ENCODE peak calls at places on chromosome 2, in seven cellular contexts. M, E, A, L, V, Y and U are unnamed samples.

GRCh38 chr2:70340921-70341765 is 39.3 kb upstream of the FAM136A start:
- DNase-seq in M (peak), E (peak), A (peak), L (no peak), V (peak), Y (no peak), U (peak)

GRCh38 chr2:60818272-60818671 is 62.2 kb downstream of the PAPOLG start:
- DNase-seq in M (peak), E (no peak), A (no peak), L (no peak), V (no peak), Y (no peak), U (no peak)

GRCh38 chr2:220000080-220000479 is 372.6 kb downstream of the SLC4A3 start:
- DNase-seq in M (no peak), E (no peak), A (no peak), L (no peak), V (no peak), Y (no peak), U (no peak)

GRCh38 chr2:8488001-8488738 is 193.7 kb upstream of the ID2 start:
- DNase-seq in M (no peak), E (no peak), A (no peak), L (peak), V (no peak), Y (no peak), U (no peak)

GRCh38 chr2:177338177-177338721 is 54.3 kb upstream of the AGPS start:
- DNase-seq in M (peak), E (peak), A (no peak), L (no peak), V (no peak), Y (no peak), U (no peak)

GRCh38 chr2:43161650-43162542 is 64.5 kb downstream of the ZFP36L2 start:
- DNase-seq in M (peak), E (no peak), A (peak), L (no peak), V (no peak), Y (no peak), U (no peak)

GRCh38 chr2:230932556-230933511 is 7.8 kb upstream of the GPR55 start:
- DNase-seq in M (no peak), E (no peak), A (no peak), L (no peak), V (no peak), Y (no peak), U (no peak)

GRCh38 chr2:234373060-234373459 is 123.8 kb downstream of the ARL4C start:
- DNase-seq in M (no peak), E (no peak), A (no peak), L (no peak), V (no peak), Y (no peak), U (no peak)

GRCh38 chr2:213455316-213456008 is 171.2 kb downstream of the SPAG16 start:
- DNase-seq in M (peak), E (peak), A (no peak), L (no peak), V (no peak), Y (no peak), U (no peak)

GRCh38 chr2:30078521-30078920 is 68.3 kb upstream of the YPEL5 start:
- DNase-seq in M (no peak), E (no peak), A (no peak), L (no peak), V (no peak), Y (no peak), U (no peak)

GRCh38 chr2:9640403-9641104 is 9.8 kb upstream of the YWHAQ start:
- DNase-seq in M (no peak), E (no peak), A (no peak), L (no peak), V (no peak), Y (no peak), U (no peak)

GRCh38 chr2:210309546-210310233 is 5.3 kb downstream of the MYL1 start:
- DNase-seq in M (no peak), E (no peak), A (no peak), L (no peak), V (no peak), Y (no peak), U (no peak)

GRCh38 chr2:236986524-236987330 is 99.0 kb upstream of the COPS8 start:
- DNase-seq in M (no peak), E (no peak), A (no peak), L (no peak), V (no peak), Y (no peak), U (peak)

GRCh38 chr2:207892676-207893402 is 123.1 kb upstream of the FZD5 start:
- DNase-seq in M (no peak), E (no peak), A (no peak), L (no peak), V (no peak), Y (no peak), U (no peak)
- TF ChIP-seq JUND in M (no peak), E (no peak), A (no peak), L (no peak), V (no peak), Y (no peak), U (no peak)

GRCh38 chr2:187993516-187993915 is 298.2 kb upstream of the GULP1 start:
- DNase-seq in M (no peak), E (no peak), A (no peak), L (no peak), V (no peak), Y (no peak), U (no peak)
- TF ChIP-seq JUND in M (no peak), E (no peak), A (no peak), L (no peak), V (no peak), Y (no peak), U (no peak)

GRCh38 chr2:101231937-101232336 is 20.7 kb upstream of the CNOT11 start:
- DNase-seq in M (no peak), E (no peak), A (peak), L (no peak), V (no peak), Y (no peak), U (no peak)

GRCh38 chr2:101232770-101233169 is 19.9 kb upstream of the CNOT11 start:
- DNase-seq in M (no peak), E (no peak), A (no peak), L (no peak), V (no peak), Y (no peak), U (no peak)

GRCh38 chr2:101230541-101230993 is 22.1 kb upstream of the CNOT11 start:
- DNase-seq in M (peak), E (no peak), A (no peak), L (no peak), V (no peak), Y (no peak), U (no peak)

GRCh38 chr2:101231253-101231652 is 21.4 kb upstream of the CNOT11 start:
- DNase-seq in M (no peak), E (no peak), A (no peak), L (no peak), V (no peak), Y (no peak), U (no peak)

GRCh38 chr2:101234169-101234938 is 18.3 kb upstream of the CNOT11 start:
- DNase-seq in M (peak), E (no peak), A (no peak), L (no peak), V (no peak), Y (no peak), U (no peak)
- TF ChIP-seq JUND in M (no peak), E (no peak), A (no peak), L (no peak), V (no peak), Y (no peak), U (no peak)

GRCh38 chr2:54021702-54022101 is 50.9 kb upstream of the PSME4 start:
- DNase-seq in M (no peak), E (no peak), A (no peak), L (no peak), V (no peak), Y (no peak), U (no peak)

GRCh38 chr2:54015809-54016703 is 45.3 kb upstream of the PSME4 start:
- DNase-seq in M (peak), E (no peak), A (no peak), L (no peak), V (no peak), Y (no peak), U (no peak)

GRCh38 chr2:54024576-54024975 is 53.8 kb upstream of the PSME4 start:
- DNase-seq in M (no peak), E (no peak), A (no peak), L (no peak), V (no peak), Y (no peak), U (no peak)

GRCh38 chr2:54020793-54021414 is 50.1 kb upstream of the PSME4 start:
- DNase-seq in M (no peak), E (no peak), A (no peak), L (no peak), V (no peak), Y (no peak), U (no peak)
- TF ChIP-seq JUND in M (no peak), E (no peak), A (no peak), L (no peak), V (no peak), Y (no peak), U (no peak)

GRCh38 chr2:65691816-65692215 is 259.4 kb upstream of the SPRED2 start:
- DNase-seq in M (no peak), E (no peak), A (no peak), L (no peak), V (no peak), Y (no peak), U (no peak)

GRCh38 chr2:65688166-65688886 is 255.9 kb upstream of the SPRED2 start:
- DNase-seq in M (no peak), E (no peak), A (no peak), L (no peak), V (no peak), Y (no peak), U (no peak)

GRCh38 chr2:65686928-65687521 is 254.6 kb upstream of the SPRED2 start:
- DNase-seq in M (no peak), E (no peak), A (no peak), L (no peak), V (no peak), Y (no peak), U (no peak)

DNA sequence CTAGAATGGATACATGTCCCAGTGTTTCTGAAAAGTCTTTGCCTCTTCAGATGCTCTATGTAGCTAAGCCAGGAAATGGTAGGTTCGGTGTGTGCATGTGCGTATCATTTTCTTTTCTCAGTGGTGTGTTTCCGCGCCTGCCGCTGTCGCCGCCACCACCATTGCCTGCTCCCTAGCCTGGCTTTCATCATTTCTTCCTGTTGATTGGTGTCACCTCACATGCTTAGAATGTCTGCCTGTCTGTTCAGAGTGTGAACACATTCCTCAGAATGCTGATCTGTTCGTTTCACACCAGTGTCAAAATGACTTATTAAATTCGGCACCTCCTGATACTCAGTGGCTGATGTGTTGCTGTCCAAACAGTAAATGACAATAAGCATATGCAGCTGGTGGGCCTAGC is 255.2 kb upstream of the SPRED2 start:
- DNase-seq in M (no peak), E (no peak), A (no peak), L (no peak), V (no peak), Y (no peak), U (no peak)
- TF ChIP-seq JUND in M (no peak), E (no peak), A (no peak), L (no peak), V (no peak), Y (no peak), U (no peak)